ENCODE peak calls at places on chromosomes 3 and 15, in ten cellular contexts. Y, A, B, T, Q, W, Z, G, E and R are unnamed samples.

GRCh38 chr3:105674437-105675065 is 194.3 kb downstream of the CBLB start:
- DNase-seq in Y (no peak), A (no peak), B (no peak), T (no peak), Q (no peak), W (no peak), Z (no peak), G (no peak), E (no peak), R (no peak)

GRCh38 chr3:154040283-154040682 is 80.9 kb upstream of the ARHGEF26 start:
- DNase-seq in Y (no peak), A (no peak), B (peak; percentile 32), T (no peak), Q (peak; percentile 46), W (peak; percentile 26), Z (no peak), G (no peak), E (no peak), R (peak; percentile 21)

GRCh38 chr15:40357723-40358491 is at the start of gene DISP2:
- DNase-seq in Y (peak; percentile 75), A (peak; percentile 76), B (peak; percentile 79), T (peak; percentile 88), Q (peak; percentile 74), W (peak; percentile 81), Z (peak; percentile 99), G (peak; percentile 86), E (peak; percentile 100), R (peak; percentile 67)

GRCh38 chr3:194930439-194931204 is 244.9 kb downstream of the FAM43A start:
- DNase-seq in Y (no peak), A (no peak), B (no peak), T (peak; percentile 44), Q (peak; percentile 92), W (no peak), Z (no peak), G (no peak), E (no peak), R (no peak)

GRCh38 chr3:18234717-18235335 is 190.3 kb downstream of the SATB1 start:
- DNase-seq in Y (no peak), A (no peak), B (no peak), T (peak; percentile 27), Q (no peak), W (no peak), Z (no peak), G (no peak), E (no peak), R (peak; percentile 2)

GRCh38 chr15:48617619-48618018 is 27.9 kb downstream of the FBN1 start:
- DNase-seq in Y (no peak), A (no peak), B (no peak), T (peak; percentile 22), Q (peak; percentile 86), W (no peak), Z (no peak), G (no peak), E (no peak), R (no peak)

GRCh38 chr15:100536733-100537132 is 8.0 kb upstream of the CERS3 start:
- DNase-seq in Y (no peak), A (no peak), B (no peak), T (no peak), Q (no peak), W (no peak), Z (no peak), G (no peak), E (no peak), R (no peak)

GRCh38 chr3:80087769-80088168 is 320.0 kb upstream of the ROBO1 start:
- DNase-seq in Y (no peak), A (no peak), B (no peak), T (no peak), Q (peak; percentile 51), W (peak; percentile 66), Z (no peak), G (no peak), E (no peak), R (no peak)

GRCh38 chr3:20288050-20288449 is 102.0 kb upstream of the SGO1 start:
- DNase-seq in Y (no peak), A (no peak), B (no peak), T (no peak), Q (no peak), W (no peak), Z (no peak), G (no peak), E (no peak), R (no peak)

GRCh38 chr15:49506341-49506740 is 83.3 kb downstream of the FGF7 start:
- DNase-seq in Y (no peak), A (no peak), B (no peak), T (no peak), Q (no peak), W (no peak), Z (no peak), G (no peak), E (no peak), R (peak; percentile 12)